ENCODE peak calls at places on chromosome 17, in nine cellular contexts. One of them, this sample, is unnamed.

GRCh38 chr17:49471089-49471683 is 23.9 kb upstream of the NGFR start:
- DNase-seq in ACHN: no peak
- DNase-seq in dorsolateral prefrontal cortex: peak
- DNase-seq in NCI-H2081 treated with DMSO at 0.1 percent for 48 hours: no peak
- DNase-seq in naive thymus-derived CD4-positive, alpha-beta T cell: no peak
- DNase-seq in stimulated activated CD4-positive, alpha-beta T cell treated with anti-CD3 and anti-CD28 coated beads, Interleukin-15, amount 100 ng/mL, for 48 hours: no peak
- DNase-seq in activated naive CD4-positive, alpha-beta T cell treated with anti-CD3 and anti-CD28 coated beads, Interleukin-2, amount 50 U/mL, for 16 hours: no peak
- DNase-seq in neural crest cell: peak
- DNase-seq in GM03348: peak
- DNase-seq in this sample: no peak

GRCh38 chr17:62963296-62963695 is 2.7 kb upstream of the TANC2 start:
- DNase-seq in ACHN: peak
- DNase-seq in dorsolateral prefrontal cortex: no peak
- DNase-seq in NCI-H2081 treated with DMSO at 0.1 percent for 48 hours: no peak
- DNase-seq in naive thymus-derived CD4-positive, alpha-beta T cell: no peak
- DNase-seq in stimulated activated CD4-positive, alpha-beta T cell treated with anti-CD3 and anti-CD28 coated beads, Interleukin-15, amount 100 ng/mL, for 48 hours: no peak
- DNase-seq in activated naive CD4-positive, alpha-beta T cell treated with anti-CD3 and anti-CD28 coated beads, Interleukin-2, amount 50 U/mL, for 16 hours: no peak
- DNase-seq in neural crest cell: no peak
- DNase-seq in GM03348: peak
- DNase-seq in this sample: no peak

GRCh38 chr17:28501421-28502284 is 4.5 kb upstream of the FOXN1 start:
- DNase-seq in ACHN: no peak
- DNase-seq in dorsolateral prefrontal cortex: no peak
- DNase-seq in NCI-H2081 treated with DMSO at 0.1 percent for 48 hours: no peak
- DNase-seq in naive thymus-derived CD4-positive, alpha-beta T cell: no peak
- DNase-seq in stimulated activated CD4-positive, alpha-beta T cell treated with anti-CD3 and anti-CD28 coated beads, Interleukin-15, amount 100 ng/mL, for 48 hours: no peak
- DNase-seq in activated naive CD4-positive, alpha-beta T cell treated with anti-CD3 and anti-CD28 coated beads, Interleukin-2, amount 50 U/mL, for 16 hours: no peak
- DNase-seq in neural crest cell: no peak
- DNase-seq in GM03348: no peak
- DNase-seq in this sample: no peak

GRCh38 chr17:45719335-45720071 is 64.6 kb upstream of the CRHR1 start:
- DNase-seq in ACHN: peak
- DNase-seq in dorsolateral prefrontal cortex: peak
- DNase-seq in NCI-H2081 treated with DMSO at 0.1 percent for 48 hours: no peak
- DNase-seq in naive thymus-derived CD4-positive, alpha-beta T cell: no peak
- DNase-seq in stimulated activated CD4-positive, alpha-beta T cell treated with anti-CD3 and anti-CD28 coated beads, Interleukin-15, amount 100 ng/mL, for 48 hours: no peak
- DNase-seq in activated naive CD4-positive, alpha-beta T cell treated with anti-CD3 and anti-CD28 coated beads, Interleukin-2, amount 50 U/mL, for 16 hours: no peak
- DNase-seq in neural crest cell: no peak
- DNase-seq in GM03348: peak
- DNase-seq in this sample: no peak

GRCh38 chr17:37844158-37844976 is 79.8 kb upstream of the TBC1D3K start:
- DNase-seq in ACHN: no peak
- DNase-seq in dorsolateral prefrontal cortex: no peak
- DNase-seq in NCI-H2081 treated with DMSO at 0.1 percent for 48 hours: no peak
- DNase-seq in naive thymus-derived CD4-positive, alpha-beta T cell: peak
- DNase-seq in stimulated activated CD4-positive, alpha-beta T cell treated with anti-CD3 and anti-CD28 coated beads, Interleukin-15, amount 100 ng/mL, for 48 hours: peak
- DNase-seq in activated naive CD4-positive, alpha-beta T cell treated with anti-CD3 and anti-CD28 coated beads, Interleukin-2, amount 50 U/mL, for 16 hours: peak
- DNase-seq in neural crest cell: peak
- DNase-seq in GM03348: peak
- DNase-seq in this sample: peak

GRCh38 chr17:66686601-66687000 is 148.3 kb upstream of the CACNG5 start:
- DNase-seq in ACHN: no peak
- DNase-seq in dorsolateral prefrontal cortex: no peak
- DNase-seq in NCI-H2081 treated with DMSO at 0.1 percent for 48 hours: no peak
- DNase-seq in naive thymus-derived CD4-positive, alpha-beta T cell: no peak
- DNase-seq in stimulated activated CD4-positive, alpha-beta T cell treated with anti-CD3 and anti-CD28 coated beads, Interleukin-15, amount 100 ng/mL, for 48 hours: no peak
- DNase-seq in activated naive CD4-positive, alpha-beta T cell treated with anti-CD3 and anti-CD28 coated beads, Interleukin-2, amount 50 U/mL, for 16 hours: no peak
- DNase-seq in neural crest cell: no peak
- DNase-seq in GM03348: no peak
- DNase-seq in this sample: no peak

GRCh38 chr17:8210761-8211458 is 535 bp upstream of the AURKB start:
- DNase-seq in ACHN: peak
- DNase-seq in dorsolateral prefrontal cortex: no peak
- DNase-seq in NCI-H2081 treated with DMSO at 0.1 percent for 48 hours: no peak
- DNase-seq in naive thymus-derived CD4-positive, alpha-beta T cell: no peak
- DNase-seq in stimulated activated CD4-positive, alpha-beta T cell treated with anti-CD3 and anti-CD28 coated beads, Interleukin-15, amount 100 ng/mL, for 48 hours: no peak
- DNase-seq in activated naive CD4-positive, alpha-beta T cell treated with anti-CD3 and anti-CD28 coated beads, Interleukin-2, amount 50 U/mL, for 16 hours: no peak
- DNase-seq in neural crest cell: no peak
- DNase-seq in GM03348: no peak
- DNase-seq in this sample: no peak

GRCh38 chr17:29617125-29617480 is 5.6 kb downstream of the CORO6 start:
- DNase-seq in ACHN: peak
- DNase-seq in dorsolateral prefrontal cortex: peak
- DNase-seq in NCI-H2081 treated with DMSO at 0.1 percent for 48 hours: peak
- DNase-seq in naive thymus-derived CD4-positive, alpha-beta T cell: peak
- DNase-seq in stimulated activated CD4-positive, alpha-beta T cell treated with anti-CD3 and anti-CD28 coated beads, Interleukin-15, amount 100 ng/mL, for 48 hours: peak
- DNase-seq in activated naive CD4-positive, alpha-beta T cell treated with anti-CD3 and anti-CD28 coated beads, Interleukin-2, amount 50 U/mL, for 16 hours: peak
- DNase-seq in neural crest cell: peak
- DNase-seq in GM03348: peak
- DNase-seq in this sample: peak

GRCh38 chr17:56887105-56887504 is 26.7 kb downstream of the TRIM25 start:
- DNase-seq in ACHN: no peak
- DNase-seq in dorsolateral prefrontal cortex: no peak
- DNase-seq in NCI-H2081 treated with DMSO at 0.1 percent for 48 hours: no peak
- DNase-seq in naive thymus-derived CD4-positive, alpha-beta T cell: no peak
- DNase-seq in stimulated activated CD4-positive, alpha-beta T cell treated with anti-CD3 and anti-CD28 coated beads, Interleukin-15, amount 100 ng/mL, for 48 hours: no peak
- DNase-seq in activated naive CD4-positive, alpha-beta T cell treated with anti-CD3 and anti-CD28 coated beads, Interleukin-2, amount 50 U/mL, for 16 hours: no peak
- DNase-seq in neural crest cell: no peak
- DNase-seq in GM03348: no peak
- DNase-seq in this sample: no peak